ENCODE peak calls at places on chromosomes 6 and 20, in four cellular contexts. One of them, this sample, is unnamed.

GRCh38 chr6:26043389-26044139 is 43.7 kb upstream of the HFE start:
- DNase-seq in glutamatergic neuron: no peak
- DNase-seq in cardiac fibroblast: peak; percentile 99
- DNase-seq in heart left ventricle: peak; percentile 73
- DNase-seq in this sample: no peak

GRCh38 chr20:32007787-32008616 is 2.2 kb upstream of the CCM2L start:
- DNase-seq in glutamatergic neuron: no peak
- DNase-seq in cardiac fibroblast: peak; percentile 55
- DNase-seq in heart left ventricle: peak; percentile 88
- DNase-seq in this sample: no peak

GRCh38 chr20:45157977-45158376 is 16.7 kb upstream of the PI3 start:
- DNase-seq in glutamatergic neuron: no peak
- DNase-seq in cardiac fibroblast: peak; percentile 93
- DNase-seq in heart left ventricle: no peak
- DNase-seq in this sample: no peak

GRCh38 chr6:152207915-152208714 is 400.6 kb downstream of the ESR1 start:
- DNase-seq in glutamatergic neuron: no peak
- DNase-seq in cardiac fibroblast: no peak
- DNase-seq in heart left ventricle: no peak
- DNase-seq in this sample: no peak

GRCh38 chr6:31763617-31763940 is 1.1 kb downstream of the SAPCD1 start:
- DNase-seq in glutamatergic neuron: no peak
- DNase-seq in cardiac fibroblast: peak; percentile 70
- DNase-seq in heart left ventricle: no peak
- DNase-seq in this sample: no peak

GRCh38 chr6:122894791-122895190 is 101.2 kb upstream of the CLVS2 start:
- DNase-seq in glutamatergic neuron: no peak
- DNase-seq in cardiac fibroblast: no peak
- DNase-seq in heart left ventricle: no peak
- DNase-seq in this sample: no peak

GRCh38 chr20:44406572-44407100 is 51.1 kb downstream of the HNF4A start:
- DNase-seq in glutamatergic neuron: no peak
- DNase-seq in cardiac fibroblast: no peak
- DNase-seq in heart left ventricle: no peak
- DNase-seq in this sample: no peak

GRCh38 chr6:145025488-145025887 is 709.8 kb downstream of the EPM2A start:
- DNase-seq in glutamatergic neuron: no peak
- DNase-seq in cardiac fibroblast: no peak
- DNase-seq in heart left ventricle: no peak
- DNase-seq in this sample: no peak

GRCh38 chr6:155541976-155542375 is 86.3 kb upstream of the NOX3 start:
- DNase-seq in glutamatergic neuron: no peak
- DNase-seq in cardiac fibroblast: no peak
- DNase-seq in heart left ventricle: no peak
- DNase-seq in this sample: no peak

GRCh38 chr20:2752631-2753455 is 47.6 kb downstream of the CPXM1 start:
- DNase-seq in glutamatergic neuron: peak; percentile 74
- DNase-seq in cardiac fibroblast: peak; percentile 57
- DNase-seq in heart left ventricle: no peak
- DNase-seq in this sample: peak; percentile 53

GRCh38 chr6:121794630-121795029 is 359.2 kb downstream of the GJA1 start:
- DNase-seq in glutamatergic neuron: no peak
- DNase-seq in cardiac fibroblast: peak; percentile 76
- DNase-seq in heart left ventricle: no peak
- DNase-seq in this sample: no peak

GRCh38 chr20:29349836-29350235 is 1907.6 kb upstream of the DEFB115 start:
- DNase-seq in glutamatergic neuron: no peak
- DNase-seq in cardiac fibroblast: no peak
- DNase-seq in heart left ventricle: no peak
- DNase-seq in this sample: no peak

GRCh38 chr20:51533291-51534172 is 9.0 kb downstream of the NFATC2 start:
- DNase-seq in glutamatergic neuron: peak; percentile 15
- DNase-seq in cardiac fibroblast: no peak
- DNase-seq in heart left ventricle: no peak
- DNase-seq in this sample: no peak

GRCh38 chr6:54850061-54850460 is 3.5 kb downstream of the FAM83B start:
- DNase-seq in glutamatergic neuron: no peak
- DNase-seq in cardiac fibroblast: no peak
- DNase-seq in heart left ventricle: no peak
- DNase-seq in this sample: no peak

GRCh38 chr6:28747631-28748157 is 176.1 kb downstream of the TRIM27 start:
- DNase-seq in glutamatergic neuron: peak; percentile 39
- DNase-seq in cardiac fibroblast: peak; percentile 61
- DNase-seq in heart left ventricle: no peak
- DNase-seq in this sample: peak; percentile 5

GRCh38 chr6:154648776-154649175 is 84.4 kb upstream of the SCAF8 start:
- DNase-seq in glutamatergic neuron: no peak
- DNase-seq in cardiac fibroblast: no peak
- DNase-seq in heart left ventricle: no peak
- DNase-seq in this sample: no peak

GRCh38 chr6:98921038-98921437 is 26.7 kb downstream of the FBXL4 start:
- DNase-seq in glutamatergic neuron: no peak
- DNase-seq in cardiac fibroblast: no peak
- DNase-seq in heart left ventricle: no peak
- DNase-seq in this sample: no peak

GRCh38 chr6:132054525-132054924 is 103.4 kb upstream of the CCN2 start:
- DNase-seq in glutamatergic neuron: no peak
- DNase-seq in cardiac fibroblast: no peak
- DNase-seq in heart left ventricle: no peak
- DNase-seq in this sample: no peak

GRCh38 chr20:57482148-57482547 is 42.8 kb downstream of the CTCFL start:
- DNase-seq in glutamatergic neuron: no peak
- DNase-seq in cardiac fibroblast: no peak
- DNase-seq in heart left ventricle: no peak
- DNase-seq in this sample: no peak

GRCh38 chr6:91626935-91627334 is 1040.1 kb upstream of the MAP3K7 start:
- DNase-seq in glutamatergic neuron: no peak
- DNase-seq in cardiac fibroblast: no peak
- DNase-seq in heart left ventricle: no peak
- DNase-seq in this sample: no peak

GRCh38 chr20:57648878-57649616 is 28.8 kb upstream of the ZBP1 start:
- DNase-seq in glutamatergic neuron: no peak
- DNase-seq in cardiac fibroblast: no peak
- DNase-seq in heart left ventricle: no peak
- DNase-seq in this sample: no peak

GRCh38 chr6:106609699-106610098 is 19.6 kb downstream of the RTN4IP1 start:
- DNase-seq in glutamatergic neuron: peak; percentile 37
- DNase-seq in cardiac fibroblast: no peak
- DNase-seq in heart left ventricle: no peak
- DNase-seq in this sample: no peak

GRCh38 chr6:118940770-118941169 is 5.8 kb upstream of the MCM9 start:
- DNase-seq in glutamatergic neuron: no peak
- DNase-seq in cardiac fibroblast: no peak
- DNase-seq in heart left ventricle: no peak
- DNase-seq in this sample: no peak

GRCh38 chr6:42449917-42450313 is 1.8 kb downstream of the TRERF1 start:
- DNase-seq in glutamatergic neuron: no peak
- DNase-seq in cardiac fibroblast: no peak
- DNase-seq in heart left ventricle: no peak
- DNase-seq in this sample: no peak

GRCh38 chr6:36546664-36546957 is 668 bp downstream of the STK38 start:
- DNase-seq in glutamatergic neuron: no peak
- DNase-seq in cardiac fibroblast: no peak
- DNase-seq in heart left ventricle: no peak
- DNase-seq in this sample: peak; percentile 6

GRCh38 chr6:36545767-36546663 is 1.3 kb downstream of the STK38 start:
- DNase-seq in glutamatergic neuron: no peak
- DNase-seq in cardiac fibroblast: peak; percentile 39
- DNase-seq in heart left ventricle: no peak
- DNase-seq in this sample: no peak

GRCh38 chr6:36544228-36544627 is 3.1 kb downstream of the STK38 start:
- DNase-seq in glutamatergic neuron: no peak
- DNase-seq in cardiac fibroblast: peak; percentile 33
- DNase-seq in heart left ventricle: no peak
- DNase-seq in this sample: no peak

GRCh38 chr6:36539814-36540568 is 7.3 kb downstream of the STK38 start:
- DNase-seq in glutamatergic neuron: no peak
- DNase-seq in cardiac fibroblast: no peak
- DNase-seq in heart left ventricle: no peak
- DNase-seq in this sample: no peak

GRCh38 chr6:36542041-36542440 is 5.2 kb downstream of the STK38 start:
- DNase-seq in glutamatergic neuron: no peak
- DNase-seq in cardiac fibroblast: no peak
- DNase-seq in heart left ventricle: no peak
- DNase-seq in this sample: no peak
- TF ChIP-seq CTCF in glutamatergic neuron: no peak
- TF ChIP-seq CTCF in cardiac fibroblast: no peak
- TF ChIP-seq CTCF in heart left ventricle: no peak
- TF ChIP-seq CTCF in this sample: no peak

DNA sequence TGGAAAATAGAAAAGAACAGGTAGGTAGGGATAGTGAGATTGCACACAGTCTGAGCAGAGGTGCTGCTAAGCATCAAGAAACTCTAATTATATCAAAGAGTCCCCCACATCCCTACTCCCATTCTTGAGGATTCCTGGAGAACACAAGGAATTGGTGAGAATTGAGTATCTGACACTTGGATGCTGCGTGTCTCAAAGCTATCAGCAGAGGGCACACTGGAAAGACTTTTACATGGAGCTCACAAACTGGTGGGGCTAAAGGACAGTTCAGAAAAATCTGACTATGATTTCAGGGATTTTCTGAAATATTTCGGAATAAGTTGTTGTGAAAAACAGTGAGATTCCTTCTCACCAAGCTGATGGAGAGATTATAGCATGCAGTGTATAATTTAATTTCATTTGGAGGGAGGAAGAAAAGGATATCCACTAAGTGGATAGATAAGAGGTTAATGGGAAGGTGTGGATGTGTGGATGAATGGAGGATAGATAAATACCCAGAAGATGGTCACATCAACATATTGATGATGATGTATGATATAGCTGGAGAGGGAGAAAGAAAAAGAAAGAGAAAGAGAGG is 215.4 kb upstream of the DEFB112 start:
- DNase-seq in glutamatergic neuron: peak; percentile 43
- DNase-seq in cardiac fibroblast: no peak
- DNase-seq in heart left ventricle: no peak
- DNase-seq in this sample: no peak
- TF ChIP-seq CTCF in glutamatergic neuron: peak; percentile 61
- TF ChIP-seq CTCF in cardiac fibroblast: peak; percentile 12
- TF ChIP-seq CTCF in heart left ventricle: no peak
- TF ChIP-seq CTCF in this sample: peak; percentile 64

GRCh38 chr6:27312950-27313271 is 838 bp upstream of the POM121L2 start:
- DNase-seq in glutamatergic neuron: no peak
- DNase-seq in cardiac fibroblast: no peak
- DNase-seq in heart left ventricle: no peak
- DNase-seq in this sample: no peak
- TF ChIP-seq CTCF in glutamatergic neuron: peak; percentile 5
- TF ChIP-seq CTCF in cardiac fibroblast: no peak
- TF ChIP-seq CTCF in heart left ventricle: no peak
- TF ChIP-seq CTCF in this sample: peak; percentile 31

GRCh38 chr20:59940129-59940955 is at the start of the genes FAM217B and PPP1R3D:
- DNase-seq in glutamatergic neuron: peak; percentile 93
- DNase-seq in cardiac fibroblast: peak; percentile 98
- DNase-seq in heart left ventricle: peak; percentile 98
- DNase-seq in this sample: peak; percentile 89
- TF ChIP-seq CTCF in glutamatergic neuron: no peak
- TF ChIP-seq CTCF in cardiac fibroblast: no peak
- TF ChIP-seq CTCF in heart left ventricle: no peak
- TF ChIP-seq CTCF in this sample: peak; percentile 29

GRCh38 chr6:66558189-66558588 is 851.2 kb upstream of the EYS start:
- DNase-seq in glutamatergic neuron: no peak
- DNase-seq in cardiac fibroblast: no peak
- DNase-seq in heart left ventricle: no peak
- DNase-seq in this sample: no peak
- TF ChIP-seq CTCF in glutamatergic neuron: peak; percentile 36
- TF ChIP-seq CTCF in cardiac fibroblast: no peak
- TF ChIP-seq CTCF in heart left ventricle: no peak
- TF ChIP-seq CTCF in this sample: peak; percentile 31